ENCODE peak calls at places on chromosomes 4 and X, in ten cellular contexts. V, M, W, A, H, X, P, U, Y and R are unnamed samples.

GRCh38 chr4:77095101-77095826 is 19.5 kb upstream of the CCNI start:
- DNase-seq in V (peak), M (no peak), W (peak), A (peak), H (peak), X (peak), P (peak), U (peak), Y (peak), R (peak)

GRCh38 chrX:19382500-19383145 is 38.9 kb downstream of the PDHA1 start:
- DNase-seq in V (peak), M (no peak), W (peak), A (peak), H (no peak), X (no peak), P (no peak), U (peak), Y (peak), R (no peak)

GRCh38 chr4:147581601-147582350 is 35.4 kb upstream of the TMEM184C start:
- DNase-seq in V (no peak), M (peak), W (peak), A (peak), H (no peak), X (no peak), P (no peak), U (no peak), Y (no peak), R (peak)

GRCh38 chr4:17636696-17637351 is 22.4 kb downstream of the MED28 start:
- DNase-seq in V (peak), M (no peak), W (peak), A (peak), H (peak), X (peak), P (no peak), U (peak), Y (peak), R (peak)

GRCh38 chr4:174209296-174209695 is 74.2 kb downstream of the FBXO8 start:
- DNase-seq in V (no peak), M (no peak), W (no peak), A (peak), H (no peak), X (no peak), P (no peak), U (no peak), Y (no peak), R (peak)

GRCh38 chr4:101693842-101694398 is 96.6 kb upstream of the BANK1 start:
- DNase-seq in V (no peak), M (no peak), W (no peak), A (no peak), H (no peak), X (no peak), P (no peak), U (no peak), Y (no peak), R (no peak)

GRCh38 chr4:155802573-155802972 is 43.8 kb downstream of the GUCY1B1 start:
- DNase-seq in V (no peak), M (no peak), W (no peak), A (no peak), H (no peak), X (no peak), P (no peak), U (no peak), Y (no peak), R (no peak)

GRCh38 chr4:40189997-40190396 is 6.8 kb upstream of the RHOH start:
- DNase-seq in V (no peak), M (no peak), W (no peak), A (no peak), H (no peak), X (no peak), P (no peak), U (no peak), Y (no peak), R (no peak)

GRCh38 chr4:139015948-139016451 is 419 bp downstream of the NOCT start:
- DNase-seq in V (peak), M (no peak), W (no peak), A (no peak), H (no peak), X (peak), P (no peak), U (peak), Y (no peak), R (peak)

GRCh38 chrX:9788908-9789307 is 2.7 kb downstream of the SHROOM2 start:
- DNase-seq in V (peak), M (no peak), W (no peak), A (peak), H (no peak), X (no peak), P (no peak), U (no peak), Y (no peak), R (no peak)

GRCh38 chr4:158162637-158163036 is 10.2 kb downstream of the GASK1B start:
- DNase-seq in V (no peak), M (no peak), W (no peak), A (no peak), H (no peak), X (no peak), P (no peak), U (no peak), Y (no peak), R (no peak)

GRCh38 chr4:109998867-109999303 is 86.2 kb downstream of the EGF start:
- DNase-seq in V (no peak), M (no peak), W (peak), A (peak), H (no peak), X (no peak), P (peak), U (peak), Y (no peak), R (peak)

GRCh38 chrX:47854474-47854873 is 17.8 kb downstream of the ZNF81 start:
- DNase-seq in V (no peak), M (no peak), W (peak), A (peak), H (peak), X (no peak), P (no peak), U (peak), Y (no peak), R (peak)

GRCh38 chrX:70434352-70434866 is 10.2 kb upstream of the DLG3 start:
- DNase-seq in V (peak), M (no peak), W (peak), A (peak), H (peak), X (peak), P (no peak), U (peak), Y (peak), R (peak)

GRCh38 chr4:174764105-174764729 is 64.8 kb downstream of the GLRA3 start:
- DNase-seq in V (no peak), M (no peak), W (no peak), A (peak), H (no peak), X (no peak), P (peak), U (peak), Y (no peak), R (peak)

GRCh38 chrX:30800901-30801300 is 88.2 kb downstream of the TAB3 start:
- DNase-seq in V (no peak), M (no peak), W (no peak), A (no peak), H (no peak), X (no peak), P (no peak), U (no peak), Y (no peak), R (no peak)

GRCh38 chr4:126414741-126415140 is 1100.0 kb downstream of the FAT4 start:
- DNase-seq in V (no peak), M (no peak), W (no peak), A (no peak), H (no peak), X (no peak), P (no peak), U (no peak), Y (no peak), R (no peak)

GRCh38 chr4:45120163-45120562 is 393.8 kb upstream of the GNPDA2 start:
- DNase-seq in V (no peak), M (no peak), W (no peak), A (peak), H (no peak), X (no peak), P (no peak), U (no peak), Y (no peak), R (no peak)

GRCh38 chr4:83043801-83044407 is 8.9 kb downstream of the COPS4 start:
- DNase-seq in V (no peak), M (no peak), W (peak), A (peak), H (no peak), X (no peak), P (no peak), U (no peak), Y (no peak), R (peak)

GRCh38 chr4:124090007-124090406 is 622.5 kb downstream of the ANKRD50 start:
- DNase-seq in V (no peak), M (no peak), W (no peak), A (no peak), H (no peak), X (no peak), P (no peak), U (no peak), Y (no peak), R (no peak)

GRCh38 chrX:43655151-43655676 is 885 bp upstream of the MAOA start:
- DNase-seq in V (peak), M (no peak), W (peak), A (peak), H (peak), X (peak), P (no peak), U (no peak), Y (peak), R (peak)

GRCh38 chrX:154490414-154491083 is at the start of gene SLC10A3:
- DNase-seq in V (peak), M (peak), W (peak), A (peak), H (peak), X (peak), P (peak), U (peak), Y (peak), R (peak)

GRCh38 chr4:5471691-5472090 is 236.7 kb downstream of the EVC2 start:
- DNase-seq in V (no peak), M (no peak), W (no peak), A (no peak), H (no peak), X (no peak), P (no peak), U (peak), Y (no peak), R (no peak)

GRCh38 chr4:74603186-74603585 is 158.2 kb downstream of the AREG start:
- DNase-seq in V (no peak), M (no peak), W (no peak), A (no peak), H (no peak), X (no peak), P (no peak), U (no peak), Y (no peak), R (no peak)

GRCh38 chr4:41185614-41186609 is 28.4 kb downstream of the APBB2 start:
- DNase-seq in V (no peak), M (no peak), W (no peak), A (no peak), H (no peak), X (no peak), P (no peak), U (no peak), Y (no peak), R (peak)

GRCh38 chr4:110062166-110062565 is 136.2 kb downstream of the ELOVL6 start:
- DNase-seq in V (no peak), M (no peak), W (no peak), A (no peak), H (no peak), X (no peak), P (no peak), U (no peak), Y (no peak), R (no peak)

GRCh38 chrX:131633285-131633917 is 89.5 kb downstream of the OR13H1 start:
- DNase-seq in V (peak), M (no peak), W (peak), A (peak), H (no peak), X (peak), P (peak), U (peak), Y (peak), R (peak)

GRCh38 chr4:150136036-150136435 is 57.8 kb downstream of the DCLK2 start:
- DNase-seq in V (no peak), M (no peak), W (peak), A (peak), H (no peak), X (no peak), P (no peak), U (no peak), Y (no peak), R (peak)

GRCh38 chr4:56909083-56909981 is 1.6 kb downstream of the REST start:
- DNase-seq in V (peak), M (no peak), W (peak), A (peak), H (no peak), X (peak), P (no peak), U (peak), Y (no peak), R (peak)

GRCh38 chr4:54744487-54744886 is 86.7 kb downstream of the KIT start:
- DNase-seq in V (no peak), M (no peak), W (no peak), A (no peak), H (no peak), X (no peak), P (no peak), U (no peak), Y (no peak), R (no peak)

GRCh38 chr4:47349323-47349722 is 114.2 kb downstream of the COMMD8 start:
- DNase-seq in V (no peak), M (no peak), W (peak), A (peak), H (no peak), X (no peak), P (no peak), U (no peak), Y (no peak), R (no peak)

GRCh38 chrX:49155243-49155899 is 7.2 kb upstream of the MAGIX start:
- DNase-seq in V (peak), M (no peak), W (peak), A (peak), H (no peak), X (peak), P (no peak), U (peak), Y (no peak), R (peak)

GRCh38 chrX:3442685-3443084 is 96.2 kb upstream of the MXRA5 start:
- DNase-seq in V (no peak), M (no peak), W (no peak), A (no peak), H (no peak), X (no peak), P (no peak), U (no peak), Y (no peak), R (no peak)

GRCh38 chrX:39972340-39972739 is 125.4 kb downstream of the BCOR start:
- DNase-seq in V (no peak), M (no peak), W (peak), A (peak), H (no peak), X (no peak), P (no peak), U (no peak), Y (no peak), R (peak)

GRCh38 chr4:183841001-183841400 is 64.1 kb upstream of the STOX2 start:
- DNase-seq in V (no peak), M (no peak), W (no peak), A (no peak), H (no peak), X (no peak), P (no peak), U (no peak), Y (no peak), R (no peak)

GRCh38 chr4:183842134-183842838 is 62.8 kb upstream of the STOX2 start:
- DNase-seq in V (no peak), M (no peak), W (no peak), A (no peak), H (no peak), X (no peak), P (no peak), U (no peak), Y (no peak), R (no peak)

GRCh38 chr4:183837222-183837621 is 67.9 kb upstream of the STOX2 start:
- DNase-seq in V (no peak), M (no peak), W (no peak), A (no peak), H (no peak), X (no peak), P (no peak), U (no peak), Y (no peak), R (no peak)

GRCh38 chr4:183840311-183840710 is 64.8 kb upstream of the STOX2 start:
- DNase-seq in V (peak), M (no peak), W (peak), A (peak), H (peak), X (peak), P (peak), U (peak), Y (peak), R (peak)

GRCh38 chr4:183838987-183839712 is 66.0 kb upstream of the STOX2 start:
- DNase-seq in V (no peak), M (no peak), W (peak), A (peak), H (no peak), X (no peak), P (no peak), U (peak), Y (no peak), R (no peak)
- TF ChIP-seq CTCF in V (no peak), M (no peak), W (peak), A (no peak), H (no peak), X (no peak), P (peak), U (no peak), Y (peak), R (no peak)

DNA sequence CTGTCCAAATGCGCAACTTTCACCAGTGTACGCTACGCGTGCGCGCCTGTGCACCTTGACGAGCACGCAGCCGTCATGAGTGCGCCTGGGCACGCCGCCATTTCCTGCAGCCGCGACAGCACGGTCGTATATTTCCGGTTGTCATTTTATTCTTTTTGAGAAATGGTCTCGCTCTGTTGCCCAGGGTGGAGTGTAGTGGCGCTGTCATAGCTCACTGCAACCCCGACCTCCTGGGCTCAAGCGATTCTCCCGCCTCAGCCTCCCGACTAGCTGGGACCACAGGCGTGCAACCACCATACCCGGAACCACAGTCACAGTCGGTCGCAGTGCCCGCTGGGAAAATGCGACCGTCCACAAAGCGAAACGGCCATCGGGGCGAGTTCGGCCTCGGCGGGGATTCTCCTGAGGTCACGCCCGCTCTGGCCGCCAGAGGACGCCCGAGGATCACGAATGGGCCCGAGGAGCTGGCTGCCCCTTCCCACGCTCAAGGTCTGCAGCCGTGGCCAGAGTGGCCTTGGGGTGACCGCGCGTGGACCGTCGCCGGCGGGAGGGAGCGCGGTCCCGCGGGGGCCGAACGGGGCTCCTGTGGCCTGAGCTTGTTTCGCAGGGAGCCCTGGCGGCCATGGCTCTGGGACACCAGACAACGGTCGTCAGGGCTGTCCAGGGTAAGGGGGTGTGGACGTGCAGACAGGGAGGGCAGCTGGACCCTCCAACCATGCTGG is 23.7 kb upstream of the PNMA3 start:
- DNase-seq in V (peak), M (no peak), W (peak), A (peak), H (peak), X (peak), P (no peak), U (peak), Y (peak), R (peak)
- H3K4me3 ChIP-seq in V (peak), M (peak), W (peak), A (peak), H (peak), X (peak), P (peak), U (no peak), Y (no peak), R (peak)

GRCh38 chr4:3473943-3474335 is 10.8 kb downstream of the DOK7 start:
- DNase-seq in V (no peak), M (no peak), W (no peak), A (no peak), H (peak), X (no peak), P (no peak), U (no peak), Y (no peak), R (no peak)
- TF ChIP-seq CTCF in V (no peak), M (no peak), W (no peak), A (no peak), H (no peak), X (no peak), P (no peak), U (no peak), Y (no peak), R (no peak)

GRCh38 chr4:93786149-93786548 is 42.4 kb upstream of the ATOH1 start:
- DNase-seq in V (no peak), M (no peak), W (no peak), A (no peak), H (no peak), X (no peak), P (no peak), U (no peak), Y (no peak), R (no peak)
- H3K4me3 ChIP-seq in V (no peak), M (no peak), W (no peak), A (no peak), H (no peak), X (no peak), P (no peak), U (no peak), Y (no peak), R (no peak)

GRCh38 chrX:150772150-150772970 is 79.2 kb downstream of the MTMR1 start:
- DNase-seq in V (peak), M (no peak), W (peak), A (peak), H (peak), X (peak), P (peak), U (peak), Y (peak), R (peak)
- TF ChIP-seq CTCF in V (peak), M (peak), W (peak), A (peak), H (peak), X (peak), P (peak), U (peak), Y (peak), R (peak)